ENCODE peak calls at places on chromosomes 3 and 15, in nine cellular contexts. One of them, this sample, is unnamed.

GRCh38 chr3:79871656-79872055 is 103.9 kb upstream of the ROBO1 start:
- DNase-seq in spleen: no peak
- DNase-seq in cardiac fibroblast: peak
- DNase-seq in AG10803: no peak
- DNase-seq in neural crest cell: no peak
- DNase-seq in MCF 10A: no peak
- DNase-seq in GM23338: no peak
- DNase-seq in HFFc6: no peak
- DNase-seq in epithelial cell of esophagus: no peak
- DNase-seq in this sample: no peak

GRCh38 chr3:74089854-74090253 is 465.1 kb upstream of the PDZRN3 start:
- DNase-seq in cardiac fibroblast: no peak
- DNase-seq in spleen: no peak
- DNase-seq in epithelial cell of esophagus: no peak
- DNase-seq in GM23338: no peak
- DNase-seq in neural crest cell: no peak
- DNase-seq in HFFc6: no peak
- DNase-seq in AG10803: peak
- DNase-seq in MCF 10A: no peak
- DNase-seq in this sample: no peak

GRCh38 chr15:25173241-25174028 is 218.6 kb downstream of the SNRPN start:
- DNase-seq in GM23338: no peak
- DNase-seq in MCF 10A: no peak
- DNase-seq in epithelial cell of esophagus: no peak
- DNase-seq in HFFc6: no peak
- DNase-seq in spleen: peak
- DNase-seq in neural crest cell: no peak
- DNase-seq in cardiac fibroblast: no peak
- DNase-seq in AG10803: no peak
- DNase-seq in this sample: no peak

GRCh38 chr15:63045438-63046278 is 3.1 kb downstream of the TPM1 start:
- DNase-seq in MCF 10A: no peak
- DNase-seq in epithelial cell of esophagus: no peak
- DNase-seq in HFFc6: no peak
- DNase-seq in GM23338: peak
- DNase-seq in neural crest cell: no peak
- DNase-seq in spleen: no peak
- DNase-seq in AG10803: peak
- DNase-seq in cardiac fibroblast: peak
- DNase-seq in this sample: no peak

GRCh38 chr3:16898595-16899395 is 14.0 kb downstream of the PLCL2 start:
- DNase-seq in GM23338: no peak
- DNase-seq in AG10803: no peak
- DNase-seq in HFFc6: no peak
- DNase-seq in cardiac fibroblast: no peak
- DNase-seq in MCF 10A: no peak
- DNase-seq in neural crest cell: no peak
- DNase-seq in epithelial cell of esophagus: no peak
- DNase-seq in spleen: no peak
- DNase-seq in this sample: no peak

GRCh38 chr15:66702770-66703539 is 919 bp downstream of the SMAD6 start:
- DNase-seq in spleen: peak
- DNase-seq in neural crest cell: peak
- DNase-seq in GM23338: peak
- DNase-seq in cardiac fibroblast: peak
- DNase-seq in HFFc6: no peak
- DNase-seq in AG10803: no peak
- DNase-seq in epithelial cell of esophagus: no peak
- DNase-seq in MCF 10A: no peak
- DNase-seq in this sample: no peak

GRCh38 chr15:93730724-93731123 is 500.6 kb upstream of the MCTP2 start:
- DNase-seq in MCF 10A: no peak
- DNase-seq in HFFc6: no peak
- DNase-seq in epithelial cell of esophagus: no peak
- DNase-seq in spleen: no peak
- DNase-seq in GM23338: peak
- DNase-seq in AG10803: no peak
- DNase-seq in neural crest cell: no peak
- DNase-seq in cardiac fibroblast: no peak
- DNase-seq in this sample: no peak

GRCh38 chr3:145776782-145777408 is 384.1 kb downstream of the PLOD2 start:
- DNase-seq in HFFc6: peak
- DNase-seq in neural crest cell: peak
- DNase-seq in spleen: no peak
- DNase-seq in AG10803: peak
- DNase-seq in MCF 10A: peak
- DNase-seq in cardiac fibroblast: peak
- DNase-seq in epithelial cell of esophagus: peak
- DNase-seq in GM23338: peak
- DNase-seq in this sample: no peak

GRCh38 chr15:35912196-35912595 is 366.2 kb upstream of the DPH6 start:
- DNase-seq in AG10803: peak
- DNase-seq in neural crest cell: no peak
- DNase-seq in GM23338: peak
- DNase-seq in MCF 10A: peak
- DNase-seq in HFFc6: no peak
- DNase-seq in spleen: no peak
- DNase-seq in cardiac fibroblast: peak
- DNase-seq in epithelial cell of esophagus: peak
- DNase-seq in this sample: no peak

GRCh38 chr3:5576277-5577011 is 388.9 kb downstream of the EDEM1 start:
- DNase-seq in cardiac fibroblast: no peak
- DNase-seq in GM23338: no peak
- DNase-seq in MCF 10A: no peak
- DNase-seq in AG10803: no peak
- DNase-seq in epithelial cell of esophagus: no peak
- DNase-seq in neural crest cell: no peak
- DNase-seq in spleen: no peak
- DNase-seq in HFFc6: no peak
- DNase-seq in this sample: no peak

GRCh38 chr15:73803806-73804205 is 50.7 kb upstream of the INSYN1 start:
- DNase-seq in HFFc6: no peak
- DNase-seq in spleen: peak
- DNase-seq in GM23338: no peak
- DNase-seq in AG10803: no peak
- DNase-seq in MCF 10A: no peak
- DNase-seq in epithelial cell of esophagus: no peak
- DNase-seq in neural crest cell: no peak
- DNase-seq in cardiac fibroblast: no peak
- DNase-seq in this sample: no peak

GRCh38 chr3:58164916-58165821 is 45.6 kb downstream of the DNASE1L3 start:
- DNase-seq in HFFc6: no peak
- DNase-seq in GM23338: peak
- DNase-seq in neural crest cell: no peak
- DNase-seq in cardiac fibroblast: no peak
- DNase-seq in spleen: no peak
- DNase-seq in epithelial cell of esophagus: no peak
- DNase-seq in MCF 10A: no peak
- DNase-seq in AG10803: no peak
- DNase-seq in this sample: no peak

GRCh38 chr15:70140543-70141375 is 43.0 kb upstream of the TLE3 start:
- DNase-seq in epithelial cell of esophagus: peak
- DNase-seq in HFFc6: no peak
- DNase-seq in GM23338: peak
- DNase-seq in MCF 10A: peak
- DNase-seq in neural crest cell: no peak
- DNase-seq in cardiac fibroblast: peak
- DNase-seq in spleen: no peak
- DNase-seq in AG10803: peak
- DNase-seq in this sample: peak

GRCh38 chr3:171134170-171134569 is 107.7 kb upstream of the SLC2A2 start:
- DNase-seq in AG10803: no peak
- DNase-seq in spleen: no peak
- DNase-seq in HFFc6: no peak
- DNase-seq in epithelial cell of esophagus: peak
- DNase-seq in GM23338: no peak
- DNase-seq in cardiac fibroblast: no peak
- DNase-seq in neural crest cell: no peak
- DNase-seq in MCF 10A: peak
- DNase-seq in this sample: no peak

GRCh38 chr3:43870110-43870509 is 179.4 kb downstream of the ABHD5 start:
- DNase-seq in neural crest cell: no peak
- DNase-seq in spleen: peak
- DNase-seq in cardiac fibroblast: peak
- DNase-seq in HFFc6: peak
- DNase-seq in MCF 10A: peak
- DNase-seq in GM23338: no peak
- DNase-seq in AG10803: peak
- DNase-seq in epithelial cell of esophagus: peak
- DNase-seq in this sample: no peak

GRCh38 chr3:184727357-184728060 is 15.6 kb upstream of the MAGEF1 start:
- DNase-seq in MCF 10A: peak
- DNase-seq in neural crest cell: peak
- DNase-seq in HFFc6: peak
- DNase-seq in spleen: no peak
- DNase-seq in epithelial cell of esophagus: peak
- DNase-seq in cardiac fibroblast: peak
- DNase-seq in GM23338: peak
- DNase-seq in AG10803: peak
- DNase-seq in this sample: no peak

GRCh38 chr15:65083262-65083701 is 6.7 kb downstream of the KBTBD13 start:
- DNase-seq in HFFc6: no peak
- DNase-seq in cardiac fibroblast: peak
- DNase-seq in neural crest cell: peak
- DNase-seq in AG10803: no peak
- DNase-seq in GM23338: peak
- DNase-seq in spleen: no peak
- DNase-seq in MCF 10A: no peak
- DNase-seq in epithelial cell of esophagus: no peak
- DNase-seq in this sample: no peak
- TF ChIP-seq CTCF in HFFc6: peak
- TF ChIP-seq CTCF in cardiac fibroblast: peak
- TF ChIP-seq CTCF in neural crest cell: peak
- TF ChIP-seq CTCF in AG10803: peak
- TF ChIP-seq CTCF in GM23338: peak
- TF ChIP-seq CTCF in spleen: no peak
- TF ChIP-seq CTCF in MCF 10A: no peak
- TF ChIP-seq CTCF in epithelial cell of esophagus: peak
- TF ChIP-seq CTCF in this sample: no peak

GRCh38 chr15:77617507-77618285 is 15.0 kb downstream of the LINGO1 start:
- DNase-seq in epithelial cell of esophagus: peak
- DNase-seq in neural crest cell: no peak
- DNase-seq in MCF 10A: peak
- DNase-seq in HFFc6: peak
- DNase-seq in AG10803: no peak
- DNase-seq in spleen: no peak
- DNase-seq in cardiac fibroblast: no peak
- DNase-seq in GM23338: peak
- DNase-seq in this sample: no peak
- TF ChIP-seq CTCF in epithelial cell of esophagus: peak
- TF ChIP-seq CTCF in neural crest cell: peak
- TF ChIP-seq CTCF in MCF 10A: peak
- TF ChIP-seq CTCF in HFFc6: peak
- TF ChIP-seq CTCF in AG10803: peak
- TF ChIP-seq CTCF in spleen: no peak
- TF ChIP-seq CTCF in cardiac fibroblast: peak
- TF ChIP-seq CTCF in GM23338: peak
- TF ChIP-seq CTCF in this sample: peak

GRCh38 chr15:98854496-98854895 is 153.1 kb downstream of the PGPEP1L start:
- DNase-seq in HFFc6: no peak
- DNase-seq in neural crest cell: no peak
- DNase-seq in GM23338: no peak
- DNase-seq in spleen: no peak
- DNase-seq in AG10803: peak
- DNase-seq in epithelial cell of esophagus: no peak
- DNase-seq in cardiac fibroblast: no peak
- DNase-seq in MCF 10A: no peak
- DNase-seq in this sample: no peak

GRCh38 chr15:98855815-98856539 is 151.6 kb downstream of the PGPEP1L start:
- DNase-seq in HFFc6: no peak
- DNase-seq in GM23338: no peak
- DNase-seq in cardiac fibroblast: no peak
- DNase-seq in MCF 10A: no peak
- DNase-seq in AG10803: no peak
- DNase-seq in epithelial cell of esophagus: no peak
- DNase-seq in spleen: no peak
- DNase-seq in neural crest cell: no peak
- DNase-seq in this sample: no peak

GRCh38 chr15:98853593-98854420 is 153.8 kb downstream of the PGPEP1L start:
- DNase-seq in cardiac fibroblast: peak
- DNase-seq in spleen: peak
- DNase-seq in AG10803: peak
- DNase-seq in MCF 10A: peak
- DNase-seq in HFFc6: no peak
- DNase-seq in GM23338: peak
- DNase-seq in neural crest cell: no peak
- DNase-seq in epithelial cell of esophagus: peak
- DNase-seq in this sample: no peak

GRCh38 chr15:98856540-98856907 is 151.1 kb downstream of the PGPEP1L start:
- DNase-seq in HFFc6: peak
- DNase-seq in GM23338: no peak
- DNase-seq in cardiac fibroblast: peak
- DNase-seq in neural crest cell: no peak
- DNase-seq in AG10803: peak
- DNase-seq in MCF 10A: no peak
- DNase-seq in epithelial cell of esophagus: peak
- DNase-seq in spleen: no peak
- DNase-seq in this sample: no peak

DNA sequence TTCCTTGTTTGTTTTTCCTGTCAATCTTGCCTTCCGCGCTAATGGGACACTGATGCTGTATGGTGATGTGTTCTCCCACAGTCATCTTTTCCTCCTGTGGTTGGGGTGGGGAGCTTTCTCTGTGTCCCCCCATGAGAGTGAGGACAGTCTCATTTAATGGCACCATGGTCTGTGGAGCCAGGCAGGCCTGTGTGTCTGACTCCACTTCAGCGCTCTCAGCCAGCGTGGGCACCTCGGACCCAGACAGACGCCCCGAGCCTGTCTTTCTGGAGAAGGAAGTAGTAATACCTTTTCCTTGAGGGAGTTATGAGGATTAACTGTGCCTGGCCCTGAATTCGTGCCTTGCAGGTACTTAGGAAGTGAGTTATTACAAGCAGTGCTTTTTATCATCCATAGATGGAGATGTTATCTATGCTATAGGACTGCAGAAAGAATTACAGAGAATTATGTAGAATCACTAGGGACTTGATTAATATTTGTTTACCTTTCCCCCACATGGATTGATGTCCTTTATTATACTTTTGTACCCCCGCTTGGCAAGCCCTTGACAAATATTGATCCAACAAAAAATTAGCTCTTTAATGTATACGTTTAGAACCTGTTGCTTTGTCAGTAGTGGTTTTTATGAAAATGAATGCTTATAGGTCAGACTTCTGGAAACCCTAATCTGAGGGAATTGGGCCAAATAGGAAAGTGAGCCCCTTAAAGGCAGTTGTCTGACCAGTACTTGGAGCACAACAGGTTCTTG is 152.4 kb downstream of the PGPEP1L start:
- DNase-seq in HFFc6: no peak
- DNase-seq in neural crest cell: no peak
- DNase-seq in MCF 10A: no peak
- DNase-seq in epithelial cell of esophagus: peak
- DNase-seq in spleen: no peak
- DNase-seq in AG10803: no peak
- DNase-seq in GM23338: no peak
- DNase-seq in cardiac fibroblast: no peak
- DNase-seq in this sample: no peak
- TF ChIP-seq CTCF in HFFc6: no peak
- TF ChIP-seq CTCF in neural crest cell: no peak
- TF ChIP-seq CTCF in MCF 10A: no peak
- TF ChIP-seq CTCF in epithelial cell of esophagus: peak
- TF ChIP-seq CTCF in spleen: no peak
- TF ChIP-seq CTCF in AG10803: no peak
- TF ChIP-seq CTCF in GM23338: no peak
- TF ChIP-seq CTCF in cardiac fibroblast: no peak
- TF ChIP-seq CTCF in this sample: no peak

GRCh38 chr15:84934942-84935729 is 46.5 kb upstream of the PDE8A start:
- DNase-seq in epithelial cell of esophagus: no peak
- DNase-seq in AG10803: no peak
- DNase-seq in MCF 10A: no peak
- DNase-seq in GM23338: peak
- DNase-seq in HFFc6: no peak
- DNase-seq in spleen: no peak
- DNase-seq in cardiac fibroblast: no peak
- DNase-seq in neural crest cell: no peak
- DNase-seq in this sample: no peak
- TF ChIP-seq CTCF in epithelial cell of esophagus: no peak
- TF ChIP-seq CTCF in AG10803: no peak
- TF ChIP-seq CTCF in MCF 10A: no peak
- TF ChIP-seq CTCF in GM23338: peak
- TF ChIP-seq CTCF in HFFc6: peak
- TF ChIP-seq CTCF in spleen: no peak
- TF ChIP-seq CTCF in cardiac fibroblast: peak
- TF ChIP-seq CTCF in neural crest cell: no peak
- TF ChIP-seq CTCF in this sample: no peak

This sample was measured in CD14-positive monocyte.